ENCODE peak calls at places on chromosomes 6 and 20, in four cellular contexts. One of them, this sample, is unnamed.

GRCh38 chr20:35629432-35630145 is 14.0 kb downstream of the SPAG4 start:
- DNase-seq in AG09309: no peak
- DNase-seq in neural progenitor cell: no peak
- DNase-seq in AG10803: no peak
- DNase-seq in this sample: no peak

GRCh38 chr20:46573788-46574581 is 23.5 kb upstream of the OCSTAMP start:
- DNase-seq in AG09309: no peak
- DNase-seq in neural progenitor cell: no peak
- DNase-seq in AG10803: no peak
- DNase-seq in this sample: no peak

GRCh38 chr6:157727629-157728182 is 95.3 kb upstream of the SNX9 start:
- DNase-seq in AG09309: no peak
- DNase-seq in neural progenitor cell: no peak
- DNase-seq in AG10803: no peak
- DNase-seq in this sample: no peak

GRCh38 chr6:151001387-151002063 is 136.0 kb downstream of the MTHFD1L start:
- DNase-seq in AG09309: no peak
- DNase-seq in neural progenitor cell: no peak
- DNase-seq in AG10803: no peak
- DNase-seq in this sample: no peak

GRCh38 chr6:20473518-20473917 is 60.7 kb upstream of the CDKAL1 start:
- DNase-seq in AG09309: no peak
- DNase-seq in neural progenitor cell: no peak
- DNase-seq in AG10803: no peak
- DNase-seq in this sample: no peak

GRCh38 chr6:3518356-3518841 is 61.5 kb upstream of the SLC22A23 start:
- DNase-seq in AG09309: peak
- DNase-seq in neural progenitor cell: no peak
- DNase-seq in AG10803: peak
- DNase-seq in this sample: peak

GRCh38 chr6:160996316-160996715 is 4.7 kb downstream of the MAP3K4 start:
- DNase-seq in AG09309: no peak
- DNase-seq in neural progenitor cell: no peak
- DNase-seq in AG10803: no peak
- DNase-seq in this sample: no peak

GRCh38 chr20:22106308-22106938 is 401.0 kb downstream of the PAX1 start:
- DNase-seq in AG09309: peak
- DNase-seq in neural progenitor cell: peak
- DNase-seq in AG10803: peak
- DNase-seq in this sample: no peak

GRCh38 chr20:24492031-24492607 is 22.7 kb downstream of the SYNDIG1 start:
- DNase-seq in AG09309: no peak
- DNase-seq in neural progenitor cell: peak
- DNase-seq in AG10803: no peak
- DNase-seq in this sample: no peak

GRCh38 chr6:162313922-162314660 is 413.5 kb downstream of the PRKN start:
- DNase-seq in AG09309: no peak
- DNase-seq in neural progenitor cell: no peak
- DNase-seq in AG10803: no peak
- DNase-seq in this sample: no peak

GRCh38 chr20:51182571-51182970 is 159.7 kb upstream of the KCNG1 start:
- DNase-seq in AG09309: no peak
- DNase-seq in neural progenitor cell: no peak
- DNase-seq in AG10803: no peak
- DNase-seq in this sample: no peak

GRCh38 chr20:45359069-45359405 is 3.9 kb upstream of the SYS1 start:
- DNase-seq in AG09309: no peak
- DNase-seq in neural progenitor cell: no peak
- DNase-seq in AG10803: no peak
- DNase-seq in this sample: no peak

GRCh38 chr6:2225422-2226392 is 19.7 kb downstream of the GMDS start:
- DNase-seq in AG09309: no peak
- DNase-seq in neural progenitor cell: no peak
- DNase-seq in AG10803: peak
- DNase-seq in this sample: no peak

GRCh38 chr6:109770779-109771178 is 79.7 kb downstream of the FIG4 start:
- DNase-seq in AG09309: no peak
- DNase-seq in neural progenitor cell: no peak
- DNase-seq in AG10803: no peak
- DNase-seq in this sample: no peak

GRCh38 chr6:43939281-43940070 is 169.5 kb downstream of the VEGFA start:
- DNase-seq in AG09309: no peak
- DNase-seq in neural progenitor cell: no peak
- DNase-seq in AG10803: no peak
- DNase-seq in this sample: no peak

GRCh38 chr6:161095916-161096315 is 104.3 kb downstream of the MAP3K4 start:
- DNase-seq in AG09309: no peak
- DNase-seq in neural progenitor cell: no peak
- DNase-seq in AG10803: no peak
- DNase-seq in this sample: no peak

GRCh38 chr6:155880905-155881304 is 425.3 kb upstream of the NOX3 start:
- DNase-seq in AG09309: no peak
- DNase-seq in neural progenitor cell: no peak
- DNase-seq in AG10803: peak
- DNase-seq in this sample: peak

GRCh38 chr6:156953125-156953477 is 175.9 kb downstream of the ARID1B start:
- DNase-seq in AG09309: no peak
- DNase-seq in neural progenitor cell: no peak
- DNase-seq in AG10803: no peak
- DNase-seq in this sample: no peak

GRCh38 chr6:38508894-38509293 is 130.8 kb downstream of the BTBD9 start:
- DNase-seq in AG09309: no peak
- DNase-seq in neural progenitor cell: no peak
- DNase-seq in AG10803: peak
- DNase-seq in this sample: no peak

GRCh38 chr6:2416128-2416712 is 170.8 kb upstream of the GMDS start:
- DNase-seq in AG09309: no peak
- DNase-seq in neural progenitor cell: no peak
- DNase-seq in AG10803: no peak
- DNase-seq in this sample: no peak

GRCh38 chr20:1816384-1817381 is 78.5 kb upstream of the SIRPA start:
- DNase-seq in AG09309: peak
- DNase-seq in neural progenitor cell: peak
- DNase-seq in AG10803: peak
- DNase-seq in this sample: peak

GRCh38 chr6:18415671-18416340 is 28.7 kb downstream of the RNF144B start:
- DNase-seq in AG09309: no peak
- DNase-seq in neural progenitor cell: peak
- DNase-seq in AG10803: peak
- DNase-seq in this sample: no peak

GRCh38 chr20:41063442-41063841 is 34.8 kb downstream of the TOP1 start:
- DNase-seq in AG09309: no peak
- DNase-seq in neural progenitor cell: no peak
- DNase-seq in AG10803: no peak
- DNase-seq in this sample: no peak

GRCh38 chr6:114084327-114084890 is 113.5 kb upstream of the HDAC2 start:
- DNase-seq in AG09309: no peak
- DNase-seq in neural progenitor cell: no peak
- DNase-seq in AG10803: peak
- DNase-seq in this sample: peak

GRCh38 chr6:113102761-113103160 is 754.4 kb upstream of the MARCKS start:
- DNase-seq in AG09309: no peak
- DNase-seq in neural progenitor cell: no peak
- DNase-seq in AG10803: no peak
- DNase-seq in this sample: no peak

GRCh38 chr6:36756761-36757160 is 59.1 kb downstream of the RAB44 start:
- DNase-seq in AG09309: no peak
- DNase-seq in neural progenitor cell: no peak
- DNase-seq in AG10803: no peak
- DNase-seq in this sample: no peak

GRCh38 chr20:32585011-32585518 is at the start of gene NOL4L:
- DNase-seq in AG09309: no peak
- DNase-seq in neural progenitor cell: peak
- DNase-seq in AG10803: peak
- DNase-seq in this sample: no peak

GRCh38 chr20:24462461-24463010 is 6.9 kb upstream of the SYNDIG1 start:
- DNase-seq in AG09309: no peak
- DNase-seq in neural progenitor cell: peak
- DNase-seq in AG10803: no peak
- DNase-seq in this sample: no peak

GRCh38 chr6:146543940-146544661 is 468 bp downstream of the RAB32 start:
- DNase-seq in AG09309: no peak
- DNase-seq in neural progenitor cell: peak
- DNase-seq in AG10803: peak
- DNase-seq in this sample: no peak

GRCh38 chr6:125863023-125863422 is 72.3 kb downstream of the NCOA7 start:
- DNase-seq in AG09309: no peak
- DNase-seq in neural progenitor cell: no peak
- DNase-seq in AG10803: no peak
- DNase-seq in this sample: no peak

GRCh38 chr20:41475507-41475906 is 108.9 kb upstream of the EMILIN3 start:
- DNase-seq in AG09309: no peak
- DNase-seq in neural progenitor cell: no peak
- DNase-seq in AG10803: peak
- DNase-seq in this sample: no peak

GRCh38 chr6:5305968-5306626 is 44.8 kb downstream of the FARS2 start:
- DNase-seq in AG09309: no peak
- DNase-seq in neural progenitor cell: no peak
- DNase-seq in AG10803: peak
- DNase-seq in this sample: no peak

DNA sequence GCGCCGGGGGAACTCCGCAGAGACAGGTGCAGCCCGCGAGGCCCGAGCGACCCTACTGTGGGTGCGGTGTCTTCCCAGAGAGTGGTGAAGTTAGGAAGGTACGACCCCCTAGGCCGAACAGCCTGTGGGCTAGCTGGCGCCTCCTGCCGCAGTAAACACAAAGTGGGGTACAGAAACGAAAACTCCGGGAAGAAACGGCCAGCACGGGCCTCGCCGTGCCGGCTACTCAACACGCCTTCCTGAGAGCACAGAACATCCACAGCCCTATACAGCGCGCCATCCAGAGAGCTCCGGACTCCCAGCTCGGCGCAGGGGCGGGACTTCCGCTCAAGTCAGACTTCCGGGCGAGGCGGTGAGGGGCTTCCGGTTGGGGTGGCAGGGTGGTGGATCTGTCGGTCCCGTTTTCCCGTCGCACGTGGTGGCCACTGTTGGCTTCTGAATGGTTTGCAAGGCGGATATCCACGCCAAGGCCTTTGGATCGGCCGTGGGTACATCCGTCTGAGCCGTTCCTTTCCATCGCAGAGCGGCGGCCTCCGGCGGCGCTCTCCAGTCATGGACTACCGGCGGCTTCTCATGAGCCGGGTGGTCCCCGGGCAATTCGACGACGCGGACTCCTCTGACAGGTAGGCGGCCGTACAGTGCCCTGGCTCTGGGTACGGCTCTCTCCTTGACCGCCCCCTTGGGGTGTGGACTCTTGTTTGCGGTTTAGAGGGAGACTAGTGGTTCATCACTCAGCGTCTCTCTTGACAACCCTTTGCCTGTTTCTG is at the start of the genes CAGE1 and RIOK1:
- DNase-seq in AG09309: peak
- DNase-seq in neural progenitor cell: peak
- DNase-seq in AG10803: peak
- DNase-seq in this sample: peak
- TF ChIP-seq CTCF in AG09309: peak
- TF ChIP-seq CTCF in neural progenitor cell: peak
- TF ChIP-seq CTCF in AG10803: peak
- TF ChIP-seq CTCF in this sample: no peak

GRCh38 chr20:57435105-57435497 is 43.9 kb downstream of the RBM38 start:
- DNase-seq in AG09309: no peak
- DNase-seq in neural progenitor cell: no peak
- DNase-seq in AG10803: no peak
- DNase-seq in this sample: no peak

GRCh38 chr20:57433658-57434389 is 42.6 kb downstream of the RBM38 start:
- DNase-seq in AG09309: no peak
- DNase-seq in neural progenitor cell: no peak
- DNase-seq in AG10803: no peak
- DNase-seq in this sample: no peak

GRCh38 chr20:57435498-57436222 is 44.5 kb downstream of the RBM38 start:
- DNase-seq in AG09309: no peak
- DNase-seq in neural progenitor cell: peak
- DNase-seq in AG10803: peak
- DNase-seq in this sample: no peak

GRCh38 chr20:57432874-57433491 is 41.8 kb downstream of the RBM38 start:
- DNase-seq in AG09309: no peak
- DNase-seq in neural progenitor cell: no peak
- DNase-seq in AG10803: peak
- DNase-seq in this sample: no peak

DNA sequence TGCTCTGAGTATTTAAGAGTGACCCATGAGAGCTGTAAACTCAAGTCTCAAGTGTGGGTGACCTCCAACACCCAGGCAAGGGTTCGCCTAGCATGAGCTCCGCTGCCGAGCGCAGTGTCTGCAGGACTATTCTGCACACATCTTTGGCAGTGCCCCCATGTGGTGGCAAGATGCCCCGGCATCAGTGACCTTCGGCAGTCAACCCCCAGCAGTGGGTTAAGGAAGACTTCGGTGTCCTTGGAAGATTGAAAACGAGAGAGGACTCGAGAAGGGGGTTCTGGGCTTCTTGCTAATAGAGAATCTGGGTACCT is 43.1 kb downstream of the RBM38 start:
- DNase-seq in AG09309: no peak
- DNase-seq in neural progenitor cell: peak
- DNase-seq in AG10803: no peak
- DNase-seq in this sample: no peak
- H3K4me3 ChIP-seq in AG09309: no peak
- H3K4me3 ChIP-seq in neural progenitor cell: no peak
- H3K4me3 ChIP-seq in AG10803: no peak
- H3K4me3 ChIP-seq in this sample: no peak

GRCh38 chr20:12700701-12701100 is 308.1 kb upstream of the SPTLC3 start:
- DNase-seq in AG09309: no peak
- DNase-seq in neural progenitor cell: no peak
- DNase-seq in AG10803: no peak
- DNase-seq in this sample: no peak
- TF ChIP-seq CTCF in AG09309: no peak
- TF ChIP-seq CTCF in neural progenitor cell: no peak
- TF ChIP-seq CTCF in AG10803: no peak
- TF ChIP-seq CTCF in this sample: no peak

DNA sequence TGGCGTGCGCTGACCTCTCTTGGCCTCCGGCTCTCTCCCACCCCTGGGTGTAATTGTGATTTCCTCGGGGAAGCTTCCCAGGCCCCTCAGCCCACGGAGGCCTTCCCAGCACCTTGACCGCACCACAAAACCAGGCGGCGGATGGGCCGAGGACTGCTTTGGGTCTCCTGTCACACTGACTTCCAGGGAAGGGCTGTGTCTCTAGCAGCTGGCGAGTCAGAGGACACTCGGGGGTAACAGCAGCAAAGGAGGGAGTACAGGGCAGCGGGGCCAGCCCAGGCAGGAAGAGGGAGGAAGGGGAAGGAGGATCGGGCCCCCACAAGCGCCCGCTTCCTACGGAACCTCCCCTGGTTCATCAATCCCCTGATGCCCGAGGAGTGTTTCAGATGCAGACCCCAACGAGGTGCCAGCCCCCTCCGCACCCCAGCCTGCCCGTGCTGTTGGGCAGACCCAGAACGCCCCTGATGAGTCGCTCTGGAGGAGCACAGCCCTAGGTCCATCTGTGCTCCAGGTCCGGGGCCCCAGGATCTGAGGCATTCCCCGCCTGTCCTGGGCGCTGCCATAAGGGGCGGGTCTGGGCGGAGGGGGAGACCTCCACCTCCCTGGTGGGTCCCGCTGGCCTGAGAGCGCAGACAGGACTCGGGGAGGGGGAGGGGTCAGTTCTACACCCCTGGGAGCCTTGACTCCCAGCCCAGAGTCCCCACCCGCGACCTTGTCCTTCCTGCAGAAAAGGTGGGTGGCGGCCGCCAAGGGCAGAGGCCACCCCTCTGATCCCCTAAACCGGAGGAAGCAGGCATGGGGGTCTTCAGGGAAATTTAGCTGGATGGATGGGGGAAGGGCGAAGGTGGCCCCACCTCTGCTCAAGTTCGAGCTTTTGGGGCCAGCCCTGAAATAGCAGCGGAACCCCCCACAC is 956 bp downstream of the CHRNA4 start:
- DNase-seq in AG09309: no peak
- DNase-seq in neural progenitor cell: peak
- DNase-seq in AG10803: no peak
- DNase-seq in this sample: no peak
- H3K4me3 ChIP-seq in AG09309: no peak
- H3K4me3 ChIP-seq in neural progenitor cell: peak
- H3K4me3 ChIP-seq in AG10803: no peak
- H3K4me3 ChIP-seq in this sample: no peak

This sample was measured in BJ.